ENCODE peak calls at places on chromosome 3, in five cellular contexts. U is adrenal gland, S is left ventricle myocardium inferior, E is transverse colon, J is cardiac muscle cell. H is an unnamed sample.

GRCh38 chr3:160260587-160261270 is 35.5 kb downstream of the C3orf80 start:
- DNase-seq in U (no peak), S (no peak), E (no peak), J (peak; percentile 7), H (no peak)

GRCh38 chr3:104745313-104745712 is 621.4 kb upstream of the ALCAM start:
- DNase-seq in U (no peak), S (no peak), E (no peak), J (no peak), H (no peak)

GRCh38 chr3:185145511-185145910 is 7.3 kb downstream of the C3orf70 start:
- DNase-seq in U (no peak), S (no peak), E (no peak), J (no peak), H (no peak)

GRCh38 chr3:172082269-172082668 is 42.9 kb downstream of the FNDC3B start:
- DNase-seq in U (no peak), S (no peak), E (peak; percentile 22), J (peak; percentile 84), H (no peak)

GRCh38 chr3:15647629-15648167 is 46.2 kb downstream of the BTD start:
- DNase-seq in U (no peak), S (no peak), E (peak; percentile 54), J (peak; percentile 94), H (no peak)

GRCh38 chr3:45558431-45558830 is 36.1 kb upstream of the LIMD1 start:
- DNase-seq in U (no peak), S (no peak), E (no peak), J (no peak), H (no peak)

GRCh38 chr3:44442591-44443309 is 34.7 kb downstream of the ZNF445 start:
- DNase-seq in U (no peak), S (no peak), E (no peak), J (no peak), H (no peak)

GRCh38 chr3:43389388-43390254 is 103.3 kb downstream of the SNRK start:
- DNase-seq in U (no peak), S (no peak), E (peak; percentile 47), J (peak; percentile 87), H (no peak)

GRCh38 chr3:120274739-120275167 is 10.3 kb downstream of the GPR156 start:
- DNase-seq in U (no peak), S (peak; percentile 38), E (no peak), J (peak; percentile 41), H (no peak)

GRCh38 chr3:126166009-126166408 is 14.4 kb downstream of the ALDH1L1 start:
- DNase-seq in U (no peak), S (no peak), E (no peak), J (no peak), H (no peak)

GRCh38 chr3:116741462-116741861 is 31.9 kb downstream of the TUSC7 start:
- DNase-seq in U (no peak), S (no peak), E (no peak), J (no peak), H (no peak)

GRCh38 chr3:137582484-137582883 is 181.6 kb upstream of the SOX14 start:
- DNase-seq in U (no peak), S (no peak), E (no peak), J (no peak), H (no peak)

GRCh38 chr3:52092891-52093290 is 36.5 kb upstream of the DUSP7 start:
- DNase-seq in U (no peak), S (peak; percentile 1), E (no peak), J (no peak), H (no peak)

GRCh38 chr3:155859859-155860258 is 5.6 kb upstream of the SLC33A1 start:
- DNase-seq in U (no peak), S (no peak), E (no peak), J (peak; percentile 52), H (no peak)

GRCh38 chr3:126113238-126113555 is 29.3 kb upstream of the SLC41A3 start:
- DNase-seq in U (no peak), S (no peak), E (no peak), J (no peak), H (no peak)

GRCh38 chr3:194333212-194333980 is 17.7 kb downstream of the CPN2 start:
- DNase-seq in U (peak; percentile 91), S (peak; percentile 87), E (peak; percentile 89), J (peak; percentile 89), H (peak; percentile 97)

GRCh38 chr3:197835509-197835908 is 44.5 kb downstream of the LRCH3 start:
- DNase-seq in U (no peak), S (no peak), E (no peak), J (no peak), H (no peak)

GRCh38 chr3:99638244-99638948 is at the start of gene COL8A1:
- DNase-seq in U (peak; percentile 29), S (peak; percentile 67), E (peak; percentile 23), J (peak; percentile 77), H (peak; percentile 96)

GRCh38 chr3:188037965-188038581 is 115.9 kb upstream of the LPP start:
- DNase-seq in U (no peak), S (no peak), E (peak; percentile 26), J (no peak), H (no peak)

GRCh38 chr3:43455233-43455632 is 166.6 kb downstream of the ANO10 start:
- DNase-seq in U (peak; percentile 57), S (no peak), E (no peak), J (peak; percentile 19), H (no peak)

GRCh38 chr3:193984378-193984777 is 151.6 kb upstream of the HES1 start:
- DNase-seq in U (no peak), S (no peak), E (no peak), J (no peak), H (no peak)

GRCh38 chr3:17979911-17980310 is 237.5 kb upstream of the TBC1D5 start:
- DNase-seq in U (no peak), S (no peak), E (no peak), J (no peak), H (no peak)

GRCh38 chr3:12986986-12987385 is 86.2 kb downstream of the IQSEC1 start:
- DNase-seq in U (no peak), S (peak; percentile 47), E (no peak), J (no peak), H (no peak)

GRCh38 chr3:51943451-51944391 is 1.6 kb downstream of the PARP3 start:
- DNase-seq in U (no peak), S (no peak), E (no peak), J (no peak), H (no peak)

GRCh38 chr3:155742339-155742980 is 2.4 kb downstream of the PLCH1 start:
- DNase-seq in U (no peak), S (no peak), E (no peak), J (no peak), H (no peak)

GRCh38 chr3:163056874-163057497 is 1560.4 kb downstream of the OTOL1 start:
- DNase-seq in U (peak; percentile 52), S (no peak), E (peak; percentile 14), J (peak; percentile 60), H (no peak)

GRCh38 chr3:142962175-142962519 is 1.3 kb downstream of the PAQR9 start:
- DNase-seq in U (no peak), S (no peak), E (no peak), J (no peak), H (no peak)
- TF ChIP-seq CTCF in U (no peak), S (no peak), E (no peak), J (no peak), H (no peak)

GRCh38 chr3:127746400-127747057 is 73.8 kb downstream of the ABTB1 start:
- DNase-seq in U (no peak), S (peak; percentile 48), E (peak; percentile 64), J (no peak), H (no peak)
- TF ChIP-seq CTCF in U (no peak), S (peak; percentile 57), E (peak; percentile 29), J (peak; percentile 12), H (peak; percentile 44)

DNA sequence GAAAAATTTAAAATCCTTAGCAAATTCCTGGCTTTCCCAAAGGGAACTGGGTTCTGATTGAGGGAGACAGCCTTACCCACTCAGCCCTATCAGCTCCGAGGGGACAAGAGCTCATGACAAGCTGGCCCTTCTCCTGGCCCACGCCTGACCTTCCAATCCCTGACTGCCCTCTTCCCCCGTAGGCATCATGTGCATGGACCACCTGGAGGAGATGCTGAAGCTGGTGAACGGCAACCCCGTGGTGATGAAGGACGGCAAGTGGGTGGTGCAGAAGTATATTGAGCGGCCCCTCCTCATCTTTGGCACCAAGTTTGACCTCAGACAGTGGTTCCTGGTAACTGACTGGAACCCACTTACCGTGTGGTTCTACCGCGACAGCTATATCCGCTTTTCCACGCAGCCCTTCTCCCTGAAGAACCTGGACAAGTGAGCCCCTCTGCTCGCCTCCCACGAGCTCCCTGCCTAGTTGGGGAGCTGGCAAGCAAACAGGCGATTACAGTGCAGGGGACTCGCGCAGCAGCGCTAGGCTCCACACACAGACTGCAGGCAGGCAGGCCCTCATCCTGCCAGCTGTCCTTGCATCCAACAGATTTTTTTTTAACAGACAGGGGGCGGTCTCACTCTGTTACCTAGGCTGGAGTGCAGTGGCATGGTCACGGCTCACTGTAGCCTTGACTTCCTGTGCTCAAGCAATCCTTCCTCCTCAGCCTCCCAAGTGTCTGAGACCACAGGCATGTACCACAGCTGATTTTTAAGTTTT is 16.8 kb downstream of the RPUSD3 start:
- DNase-seq in U (no peak), S (no peak), E (peak; percentile 25), J (peak; percentile 32), H (no peak)
- TF ChIP-seq CTCF in U (no peak), S (no peak), E (peak; percentile 29), J (no peak), H (peak; percentile 47)

GRCh38 chr3:65026151-65026550 is 338.4 kb upstream of the ADAMTS9 start:
- DNase-seq in U (no peak), S (no peak), E (no peak), J (no peak), H (no peak)
- TF ChIP-seq CTCF in U (no peak), S (no peak), E (no peak), J (no peak), H (no peak)

DNA sequence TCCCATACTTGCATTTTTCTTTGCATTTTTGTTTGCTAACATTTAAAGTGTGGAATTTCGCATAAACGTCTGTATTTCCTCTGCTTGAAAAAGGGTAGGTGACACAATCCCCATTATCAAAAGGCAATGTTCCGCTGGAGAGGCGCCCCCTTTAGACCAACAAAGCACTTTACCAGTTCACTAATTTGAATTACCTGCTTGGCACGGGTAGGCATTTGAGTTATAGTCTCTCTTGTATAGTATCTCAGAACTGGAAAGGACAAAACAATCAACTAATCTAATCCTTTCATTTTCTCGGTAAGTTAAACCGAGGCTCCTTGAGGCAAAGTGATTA is 775 bp upstream of the CCDC39 start:
- DNase-seq in U (no peak), S (no peak), E (peak; percentile 8), J (peak; percentile 54), H (no peak)
- TF ChIP-seq CTCF in U (no peak), S (peak; percentile 20), E (peak; percentile 15), J (peak; percentile 62), H (peak; percentile 58)